ENCODE peak calls at places on chromosome 12, in seven cellular contexts. One of them, this sample, is unnamed. For H3K4me1, the result is how much of the 10 kb centered on the place peaks cover.

GRCh38 chr12:127223011-127223410 is 1044.0 kb upstream of the TMEM132C start:
- DNase-seq in mucosa of descending colon: no peak
- DNase-seq in CD8-positive, alpha-beta T cell: no peak
- DNase-seq in pancreas: no peak
- DNase-seq in heart left ventricle: no peak
- DNase-seq in cardiac muscle cell: no peak
- DNase-seq in gastrocnemius medialis: no peak
- DNase-seq in this sample: no peak

GRCh38 chr12:59403259-59403932 is 192.4 kb upstream of the SLC16A7 start:
- DNase-seq in mucosa of descending colon: no peak
- DNase-seq in CD8-positive, alpha-beta T cell: peak
- DNase-seq in pancreas: no peak
- DNase-seq in heart left ventricle: peak
- DNase-seq in cardiac muscle cell: peak
- DNase-seq in gastrocnemius medialis: no peak
- DNase-seq in this sample: peak

GRCh38 chr12:53098354-53098981 is 1.0 kb downstream of the IGFBP6 start:
- DNase-seq in mucosa of descending colon: no peak
- DNase-seq in CD8-positive, alpha-beta T cell: peak
- DNase-seq in pancreas: no peak
- DNase-seq in heart left ventricle: peak
- DNase-seq in cardiac muscle cell: peak
- DNase-seq in gastrocnemius medialis: no peak
- DNase-seq in this sample: no peak

GRCh38 chr12:16063728-16064127 is 152.6 kb downstream of the DERA start:
- DNase-seq in mucosa of descending colon: no peak
- DNase-seq in CD8-positive, alpha-beta T cell: no peak
- DNase-seq in pancreas: no peak
- DNase-seq in heart left ventricle: no peak
- DNase-seq in cardiac muscle cell: peak
- DNase-seq in gastrocnemius medialis: no peak
- DNase-seq in this sample: no peak

GRCh38 chr12:105226219-105226618 is 9.8 kb downstream of the APPL2 start:
- DNase-seq in mucosa of descending colon: no peak
- DNase-seq in CD8-positive, alpha-beta T cell: peak
- DNase-seq in pancreas: no peak
- DNase-seq in heart left ventricle: peak
- DNase-seq in cardiac muscle cell: peak
- DNase-seq in gastrocnemius medialis: peak
- DNase-seq in this sample: peak

GRCh38 chr12:32039341-32039740 is 67.3 kb upstream of the BICD1 start:
- DNase-seq in mucosa of descending colon: no peak
- DNase-seq in CD8-positive, alpha-beta T cell: no peak
- DNase-seq in pancreas: no peak
- DNase-seq in heart left ventricle: no peak
- DNase-seq in cardiac muscle cell: peak
- DNase-seq in gastrocnemius medialis: no peak
- DNase-seq in this sample: no peak

GRCh38 chr12:124790650-124791400 is 72.8 kb downstream of the SCARB1 start:
- DNase-seq in mucosa of descending colon: no peak
- DNase-seq in CD8-positive, alpha-beta T cell: no peak
- DNase-seq in pancreas: no peak
- DNase-seq in heart left ventricle: no peak
- DNase-seq in cardiac muscle cell: no peak
- DNase-seq in gastrocnemius medialis: no peak
- DNase-seq in this sample: no peak

GRCh38 chr12:113837059-113837458 is 129.1 kb downstream of the RBM19 start:
- DNase-seq in mucosa of descending colon: no peak
- DNase-seq in CD8-positive, alpha-beta T cell: no peak
- DNase-seq in pancreas: no peak
- DNase-seq in heart left ventricle: no peak
- DNase-seq in cardiac muscle cell: peak
- DNase-seq in gastrocnemius medialis: no peak
- DNase-seq in this sample: no peak

GRCh38 chr12:21118760-21119159 is 12.2 kb upstream of the SLCO1B1 start:
- DNase-seq in mucosa of descending colon: no peak
- DNase-seq in CD8-positive, alpha-beta T cell: no peak
- DNase-seq in pancreas: no peak
- DNase-seq in heart left ventricle: no peak
- DNase-seq in cardiac muscle cell: no peak
- DNase-seq in gastrocnemius medialis: no peak
- DNase-seq in this sample: no peak

GRCh38 chr12:5163661-5164060 is 120.0 kb downstream of the KCNA5 start:
- DNase-seq in mucosa of descending colon: no peak
- DNase-seq in CD8-positive, alpha-beta T cell: no peak
- DNase-seq in pancreas: no peak
- DNase-seq in heart left ventricle: no peak
- DNase-seq in cardiac muscle cell: no peak
- DNase-seq in gastrocnemius medialis: no peak
- DNase-seq in this sample: no peak

GRCh38 chr12:81274619-81275018 is 196.7 kb downstream of the ACSS3 start:
- DNase-seq in mucosa of descending colon: no peak
- DNase-seq in CD8-positive, alpha-beta T cell: no peak
- DNase-seq in pancreas: no peak
- DNase-seq in heart left ventricle: no peak
- DNase-seq in cardiac muscle cell: peak
- DNase-seq in gastrocnemius medialis: no peak
- DNase-seq in this sample: no peak

GRCh38 chr12:75322464-75322863 is 7.7 kb downstream of the CAPS2 start:
- DNase-seq in mucosa of descending colon: no peak
- DNase-seq in CD8-positive, alpha-beta T cell: no peak
- DNase-seq in pancreas: no peak
- DNase-seq in heart left ventricle: no peak
- DNase-seq in cardiac muscle cell: peak
- DNase-seq in gastrocnemius medialis: no peak
- DNase-seq in this sample: no peak

GRCh38 chr12:124833693-124834122 is 30.0 kb downstream of the SCARB1 start:
- DNase-seq in mucosa of descending colon: no peak
- DNase-seq in CD8-positive, alpha-beta T cell: no peak
- DNase-seq in pancreas: no peak
- DNase-seq in heart left ventricle: peak
- DNase-seq in cardiac muscle cell: peak
- DNase-seq in gastrocnemius medialis: peak
- DNase-seq in this sample: no peak

GRCh38 chr12:12070149-12070548 is 590 bp upstream of the BCL2L14 start:
- DNase-seq in mucosa of descending colon: peak
- DNase-seq in CD8-positive, alpha-beta T cell: no peak
- DNase-seq in pancreas: no peak
- DNase-seq in heart left ventricle: no peak
- DNase-seq in cardiac muscle cell: no peak
- DNase-seq in gastrocnemius medialis: no peak
- DNase-seq in this sample: no peak

GRCh38 chr12:66361703-66362102 is 59.4 kb downstream of the HELB start:
- DNase-seq in mucosa of descending colon: no peak
- DNase-seq in CD8-positive, alpha-beta T cell: no peak
- DNase-seq in pancreas: no peak
- DNase-seq in heart left ventricle: no peak
- DNase-seq in cardiac muscle cell: no peak
- DNase-seq in gastrocnemius medialis: no peak
- DNase-seq in this sample: no peak

GRCh38 chr12:108129017-108129812 is at the start of gene WSCD2:
- DNase-seq in mucosa of descending colon: peak
- DNase-seq in CD8-positive, alpha-beta T cell: no peak
- DNase-seq in pancreas: peak
- DNase-seq in heart left ventricle: peak
- DNase-seq in cardiac muscle cell: peak
- DNase-seq in gastrocnemius medialis: no peak
- DNase-seq in this sample: peak

GRCh38 chr12:132326646-132327045 is 2.7 kb downstream of the GALNT9 start:
- DNase-seq in mucosa of descending colon: no peak
- DNase-seq in CD8-positive, alpha-beta T cell: no peak
- DNase-seq in pancreas: peak
- DNase-seq in heart left ventricle: no peak
- DNase-seq in cardiac muscle cell: no peak
- DNase-seq in gastrocnemius medialis: no peak
- DNase-seq in this sample: no peak

GRCh38 chr12:132323171-132324010 is 6.0 kb downstream of the GALNT9 start:
- DNase-seq in mucosa of descending colon: no peak
- DNase-seq in CD8-positive, alpha-beta T cell: no peak
- DNase-seq in pancreas: peak
- DNase-seq in heart left ventricle: no peak
- DNase-seq in cardiac muscle cell: peak
- DNase-seq in gastrocnemius medialis: no peak
- DNase-seq in this sample: peak

GRCh38 chr12:132324173-132324572 is 5.2 kb downstream of the GALNT9 start:
- DNase-seq in mucosa of descending colon: no peak
- DNase-seq in CD8-positive, alpha-beta T cell: no peak
- DNase-seq in pancreas: no peak
- DNase-seq in heart left ventricle: no peak
- DNase-seq in cardiac muscle cell: no peak
- DNase-seq in gastrocnemius medialis: no peak
- DNase-seq in this sample: no peak

GRCh38 chr12:132325733-132326130 is 3.7 kb downstream of the GALNT9 start:
- DNase-seq in mucosa of descending colon: no peak
- DNase-seq in CD8-positive, alpha-beta T cell: no peak
- DNase-seq in pancreas: peak
- DNase-seq in heart left ventricle: no peak
- DNase-seq in cardiac muscle cell: no peak
- DNase-seq in gastrocnemius medialis: no peak
- DNase-seq in this sample: no peak

GRCh38 chr12:132324841-132325732 is 4.3 kb downstream of the GALNT9 start:
- DNase-seq in mucosa of descending colon: no peak
- DNase-seq in CD8-positive, alpha-beta T cell: no peak
- DNase-seq in pancreas: peak
- DNase-seq in heart left ventricle: no peak
- DNase-seq in cardiac muscle cell: no peak
- DNase-seq in gastrocnemius medialis: no peak
- DNase-seq in this sample: peak
- H3K4me1 ChIP-seq in mucosa of descending colon: under half
- H3K4me1 ChIP-seq in CD8-positive, alpha-beta T cell: under half
- H3K4me1 ChIP-seq in pancreas: under half
- H3K4me1 ChIP-seq in heart left ventricle: under half
- H3K4me1 ChIP-seq in cardiac muscle cell: under half
- H3K4me1 ChIP-seq in gastrocnemius medialis: under half
- H3K4me1 ChIP-seq in this sample: half or more

DNA sequence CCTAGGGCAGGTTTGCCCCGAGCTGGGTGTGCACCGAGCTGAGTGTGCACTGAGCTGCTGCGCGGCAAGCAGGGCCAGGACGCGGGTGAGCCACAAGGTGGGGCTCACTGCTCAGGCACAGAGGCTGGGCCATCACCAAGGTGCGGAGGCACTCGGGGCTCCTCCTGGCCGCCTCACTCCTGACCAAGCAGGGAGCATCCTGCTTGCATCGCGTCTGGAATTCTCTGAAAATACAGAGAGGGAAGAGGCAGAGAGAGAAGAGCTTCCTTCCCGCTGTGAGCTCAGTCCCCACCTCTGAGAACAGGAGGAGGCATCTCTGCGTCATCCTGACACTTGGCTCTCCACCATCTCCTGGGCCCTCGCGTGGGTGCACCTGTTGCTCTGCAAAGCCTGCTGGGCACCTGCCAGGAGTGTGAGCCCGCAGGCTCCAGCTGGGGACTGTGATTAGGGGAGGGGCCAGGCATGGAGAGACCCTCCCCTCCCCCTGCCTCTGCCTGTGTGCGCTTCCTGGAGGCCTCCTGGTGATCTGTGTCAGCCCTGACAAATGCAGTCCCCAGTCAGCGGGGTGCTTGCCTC is 116.3 kb downstream of the GLT1D1 start:
- DNase-seq in mucosa of descending colon: no peak
- DNase-seq in CD8-positive, alpha-beta T cell: no peak
- DNase-seq in pancreas: peak
- DNase-seq in heart left ventricle: no peak
- DNase-seq in cardiac muscle cell: no peak
- DNase-seq in gastrocnemius medialis: no peak
- DNase-seq in this sample: peak
- TF ChIP-seq CTCF in mucosa of descending colon: no peak
- TF ChIP-seq CTCF in CD8-positive, alpha-beta T cell: no peak
- TF ChIP-seq CTCF in pancreas: peak
- TF ChIP-seq CTCF in heart left ventricle: no peak
- TF ChIP-seq CTCF in cardiac muscle cell: no peak
- TF ChIP-seq CTCF in gastrocnemius medialis: no peak
- TF ChIP-seq CTCF in this sample: peak

GRCh38 chr12:117342682-117343081 is 18.7 kb downstream of the NOS1 start:
- DNase-seq in mucosa of descending colon: no peak
- DNase-seq in CD8-positive, alpha-beta T cell: no peak
- DNase-seq in pancreas: no peak
- DNase-seq in heart left ventricle: no peak
- DNase-seq in cardiac muscle cell: no peak
- DNase-seq in gastrocnemius medialis: no peak
- DNase-seq in this sample: no peak

GRCh38 chr12:117342247-117342646 is 19.2 kb downstream of the NOS1 start:
- DNase-seq in mucosa of descending colon: no peak
- DNase-seq in CD8-positive, alpha-beta T cell: no peak
- DNase-seq in pancreas: no peak
- DNase-seq in heart left ventricle: no peak
- DNase-seq in cardiac muscle cell: no peak
- DNase-seq in gastrocnemius medialis: no peak
- DNase-seq in this sample: no peak

GRCh38 chr12:117334855-117335587 is 26.4 kb downstream of the NOS1 start:
- DNase-seq in mucosa of descending colon: no peak
- DNase-seq in CD8-positive, alpha-beta T cell: no peak
- DNase-seq in pancreas: no peak
- DNase-seq in heart left ventricle: no peak
- DNase-seq in cardiac muscle cell: no peak
- DNase-seq in gastrocnemius medialis: no peak
- DNase-seq in this sample: peak

GRCh38 chr12:117343296-117343695 is 18.1 kb downstream of the NOS1 start:
- DNase-seq in mucosa of descending colon: no peak
- DNase-seq in CD8-positive, alpha-beta T cell: no peak
- DNase-seq in pancreas: no peak
- DNase-seq in heart left ventricle: no peak
- DNase-seq in cardiac muscle cell: no peak
- DNase-seq in gastrocnemius medialis: no peak
- DNase-seq in this sample: no peak

GRCh38 chr12:117339104-117339503 is 22.3 kb downstream of the NOS1 start:
- DNase-seq in mucosa of descending colon: no peak
- DNase-seq in CD8-positive, alpha-beta T cell: no peak
- DNase-seq in pancreas: no peak
- DNase-seq in heart left ventricle: no peak
- DNase-seq in cardiac muscle cell: no peak
- DNase-seq in gastrocnemius medialis: no peak
- DNase-seq in this sample: no peak
- H3K4me1 ChIP-seq in mucosa of descending colon: under half
- H3K4me1 ChIP-seq in CD8-positive, alpha-beta T cell: under half
- H3K4me1 ChIP-seq in pancreas: under half
- H3K4me1 ChIP-seq in heart left ventricle: under half
- H3K4me1 ChIP-seq in cardiac muscle cell: under half
- H3K4me1 ChIP-seq in gastrocnemius medialis: under half
- H3K4me1 ChIP-seq in this sample: under half

GRCh38 chr12:4107436-4107878 is 166.1 kb upstream of the CCND2 start:
- DNase-seq in mucosa of descending colon: no peak
- DNase-seq in CD8-positive, alpha-beta T cell: peak
- DNase-seq in pancreas: no peak
- DNase-seq in heart left ventricle: no peak
- DNase-seq in cardiac muscle cell: peak
- DNase-seq in gastrocnemius medialis: no peak
- DNase-seq in this sample: peak

GRCh38 chr12:4109826-4110225 is 163.7 kb upstream of the CCND2 start:
- DNase-seq in mucosa of descending colon: no peak
- DNase-seq in CD8-positive, alpha-beta T cell: no peak
- DNase-seq in pancreas: no peak
- DNase-seq in heart left ventricle: no peak
- DNase-seq in cardiac muscle cell: no peak
- DNase-seq in gastrocnemius medialis: no peak
- DNase-seq in this sample: no peak

GRCh38 chr12:4107911-4108697 is 165.5 kb upstream of the CCND2 start:
- DNase-seq in mucosa of descending colon: no peak
- DNase-seq in CD8-positive, alpha-beta T cell: no peak
- DNase-seq in pancreas: no peak
- DNase-seq in heart left ventricle: no peak
- DNase-seq in cardiac muscle cell: no peak
- DNase-seq in gastrocnemius medialis: no peak
- DNase-seq in this sample: no peak

GRCh38 chr12:4111010-4111409 is 162.6 kb upstream of the CCND2 start:
- DNase-seq in mucosa of descending colon: no peak
- DNase-seq in CD8-positive, alpha-beta T cell: no peak
- DNase-seq in pancreas: no peak
- DNase-seq in heart left ventricle: no peak
- DNase-seq in cardiac muscle cell: no peak
- DNase-seq in gastrocnemius medialis: no peak
- DNase-seq in this sample: no peak

GRCh38 chr12:4108803-4109345 is 164.7 kb upstream of the CCND2 start:
- DNase-seq in mucosa of descending colon: no peak
- DNase-seq in CD8-positive, alpha-beta T cell: no peak
- DNase-seq in pancreas: no peak
- DNase-seq in heart left ventricle: no peak
- DNase-seq in cardiac muscle cell: no peak
- DNase-seq in gastrocnemius medialis: no peak
- DNase-seq in this sample: no peak
- TF ChIP-seq CTCF in mucosa of descending colon: no peak
- TF ChIP-seq CTCF in CD8-positive, alpha-beta T cell: no peak
- TF ChIP-seq CTCF in pancreas: no peak
- TF ChIP-seq CTCF in heart left ventricle: no peak
- TF ChIP-seq CTCF in cardiac muscle cell: no peak
- TF ChIP-seq CTCF in gastrocnemius medialis: no peak
- TF ChIP-seq CTCF in this sample: no peak

This sample was measured in thyroid gland.